ENCODE peak calls at places on chromosomes 6 and 20, in four cellular contexts. Z is breast epithelium, O is GM10248, Q is WERI-Rb-1. G is an unnamed sample.
A peak's percentile ranks its signal among the peaks of the same experiment; 100 is the strongest.

GRCh38 chr6:108996208-108996607 is 98.4 kb downstream of the SESN1 start:
- DNase-seq in Z (no peak), O (no peak), Q (no peak), G (no peak)

GRCh38 chr6:8029243-8029870 is 34.8 kb downstream of the BLOC1S5 start:
- DNase-seq in Z (no peak), O (no peak), Q (no peak), G (no peak)

GRCh38 chr20:24499472-24499871 is 30.0 kb downstream of the SYNDIG1 start:
- DNase-seq in Z (no peak), O (no peak), Q (no peak), G (no peak)

GRCh38 chr20:10110151-10110550 is 75.4 kb downstream of the ANKEF1 start:
- DNase-seq in Z (no peak), O (no peak), Q (no peak), G (no peak)

GRCh38 chr6:113018351-113019151 is 671.4 kb downstream of the RFPL4B start:
- DNase-seq in Z (peak; percentile 20), O (no peak), Q (no peak), G (no peak)

GRCh38 chr6:41497994-41498393 is 48.2 kb upstream of the FOXP4 start:
- DNase-seq in Z (no peak), O (no peak), Q (no peak), G (no peak)

GRCh38 chr20:44706371-44707258 is 8.6 kb upstream of the CCN5 start:
- DNase-seq in Z (peak; percentile 67), O (no peak), Q (no peak), G (peak; percentile 70)

GRCh38 chr20:8364734-8365078 is 232.6 kb downstream of the PLCB1 start:
- DNase-seq in Z (no peak), O (no peak), Q (no peak), G (no peak)

GRCh38 chr6:157013649-157014365 is 236.6 kb downstream of the ARID1B start:
- DNase-seq in Z (no peak), O (no peak), Q (no peak), G (no peak)

GRCh38 chr20:1171461-1172093 is 13.2 kb downstream of the TMEM74B start:
- DNase-seq in Z (no peak), O (no peak), Q (no peak), G (no peak)

GRCh38 chr6:1326535-1327121 is 14.7 kb downstream of the FOXQ1 start:
- DNase-seq in Z (no peak), O (no peak), Q (no peak), G (no peak)

GRCh38 chr6:130955755-130956154 is 107.3 kb downstream of the EPB41L2 start:
- DNase-seq in Z (no peak), O (no peak), Q (no peak), G (no peak)

GRCh38 chr6:153801917-153802316 is 237.1 kb upstream of the OPRM1 start:
- DNase-seq in Z (no peak), O (no peak), Q (no peak), G (no peak)

GRCh38 chr20:3203315-3204123 is 963 bp downstream of the DDRGK1 start:
- DNase-seq in Z (no peak), O (peak; percentile 58), Q (peak; percentile 48), G (no peak)

DNA sequence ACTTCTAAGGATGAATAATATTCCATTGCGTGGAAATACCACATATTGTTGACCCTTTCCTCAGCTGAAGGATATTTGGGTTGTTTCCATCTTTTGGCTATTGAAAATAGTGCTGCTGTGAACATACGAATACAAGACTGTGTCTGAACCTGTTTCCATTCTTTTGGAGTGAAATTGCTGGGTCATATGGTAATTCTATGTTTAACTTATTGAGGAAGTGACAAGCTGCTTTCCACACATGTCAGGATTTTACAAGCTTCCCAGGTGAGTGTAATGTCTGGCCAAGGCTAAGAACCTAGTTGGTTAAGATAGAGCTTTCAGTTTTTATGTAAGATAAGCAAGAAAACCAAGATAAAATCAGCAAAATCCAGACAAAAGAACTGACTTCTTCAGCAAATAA is 48.8 kb downstream of the PPP1R3G start:
- DNase-seq in Z (no peak), O (no peak), Q (no peak), G (no peak)
- TF ChIP-seq CTCF in Z (no peak), O (no peak), Q (no peak), G (no peak)

GRCh38 chr6:149863596-149863845 is 638 bp downstream of the LRP11 start:
- DNase-seq in Z (no peak), O (no peak), Q (no peak), G (no peak)

GRCh38 chr6:149863846-149864577 is at the start of gene LRP11:
- DNase-seq in Z (peak; percentile 88), O (peak; percentile 93), Q (peak; percentile 89), G (peak; percentile 71)

GRCh38 chr6:149862901-149863595 is 1.1 kb downstream of the LRP11 start:
- DNase-seq in Z (peak; percentile 85), O (peak; percentile 34), Q (peak; percentile 58), G (peak; percentile 48)

GRCh38 chr6:149861603-149862423 is 2.3 kb downstream of the LRP11 start:
- DNase-seq in Z (no peak), O (no peak), Q (no peak), G (no peak)

GRCh38 chr6:149864578-149865535 is 698 bp upstream of the LRP11 start:
- DNase-seq in Z (peak; percentile 39), O (peak; percentile 67), Q (peak; percentile 36), G (peak; percentile 59)
- TF ChIP-seq CTCF in Z (peak; percentile 68), O (peak; percentile 75), Q (peak; percentile 64), G (peak; percentile 65)

GRCh38 chr6:50187212-50188055 is 137.7 kb upstream of the DEFB112 start:
- DNase-seq in Z (no peak), O (no peak), Q (no peak), G (no peak)

GRCh38 chr6:50180646-50181045 is 130.9 kb upstream of the DEFB112 start:
- DNase-seq in Z (no peak), O (no peak), Q (no peak), G (no peak)

GRCh38 chr6:50185006-50185405 is 135.3 kb upstream of the DEFB112 start:
- DNase-seq in Z (no peak), O (no peak), Q (peak; percentile 40), G (no peak)
- TF ChIP-seq CTCF in Z (no peak), O (peak; percentile 20), Q (peak; percentile 95), G (no peak)

DNA sequence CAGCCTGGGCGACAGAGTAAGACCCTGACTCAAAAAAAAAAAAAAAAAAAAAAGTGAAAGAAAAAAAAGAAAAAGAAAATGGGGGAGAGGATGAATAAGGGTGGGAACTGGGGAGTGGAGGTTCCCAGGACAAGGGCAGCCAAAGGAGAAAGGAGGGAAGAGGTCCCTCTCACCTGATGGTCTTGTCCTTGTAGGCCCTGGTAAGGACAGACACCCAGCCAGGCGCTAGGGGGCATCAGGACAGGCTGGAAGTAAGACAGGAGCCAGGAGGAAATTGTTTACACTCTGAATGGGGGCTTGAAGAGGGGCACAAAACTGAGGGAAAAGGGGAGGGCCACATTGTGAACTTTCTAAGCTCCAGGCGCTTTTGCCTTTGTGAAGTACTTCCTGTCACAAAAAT is 2.3 kb upstream of the ALDH5A1 start:
- DNase-seq in Z (no peak), O (no peak), Q (peak; percentile 36), G (no peak)
- TF ChIP-seq CTCF in Z (no peak), O (no peak), Q (peak; percentile 45), G (no peak)

GRCh38 chr6:30238178-30238795 is 25.1 kb upstream of the TRIM26 start:
- DNase-seq in Z (no peak), O (peak; percentile 49), Q (peak; percentile 51), G (no peak)
- TF ChIP-seq CTCF in Z (no peak), O (peak; percentile 67), Q (peak; percentile 79), G (no peak)

DNA sequence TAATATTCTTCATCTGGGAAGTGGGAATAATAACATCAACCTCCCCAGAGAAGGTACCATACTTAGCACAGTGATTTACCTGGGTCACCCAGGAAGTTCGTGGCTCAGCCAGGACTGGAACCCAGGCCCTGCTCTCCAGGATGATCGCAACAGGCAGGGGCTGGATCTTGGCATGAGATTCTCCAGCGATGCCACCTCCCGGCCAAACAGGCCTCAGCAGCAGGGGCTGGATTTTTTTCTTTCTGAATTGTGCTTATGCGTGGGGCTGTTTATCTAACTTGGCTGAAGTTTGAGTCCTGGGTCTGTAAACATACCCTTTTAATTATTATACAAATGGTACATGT is 129.5 kb upstream of the PTPN1 start:
- DNase-seq in Z (no peak), O (no peak), Q (peak; percentile 25), G (no peak)
- TF ChIP-seq CTCF in Z (peak; percentile 44), O (no peak), Q (peak; percentile 26), G (peak; percentile 50)

GRCh38 chr6:28213213-28213523 is 11.9 kb upstream of the ZSCAN9 start:
- DNase-seq in Z (no peak), O (no peak), Q (no peak), G (no peak)

GRCh38 chr6:28211840-28212509 is 13.1 kb upstream of the ZSCAN9 start:
- DNase-seq in Z (no peak), O (peak; percentile 27), Q (no peak), G (no peak)

GRCh38 chr6:28209753-28210535 is 15.1 kb upstream of the ZSCAN9 start:
- DNase-seq in Z (no peak), O (no peak), Q (peak; percentile 75), G (no peak)

GRCh38 chr6:28215425-28215824 is 9.7 kb upstream of the ZSCAN9 start:
- DNase-seq in Z (no peak), O (no peak), Q (no peak), G (no peak)

GRCh38 chr6:28212510-28213212 is 12.4 kb upstream of the ZSCAN9 start:
- DNase-seq in Z (peak; percentile 49), O (peak; percentile 69), Q (no peak), G (no peak)
- TF ChIP-seq CTCF in Z (no peak), O (peak; percentile 37), Q (no peak), G (no peak)

GRCh38 chr6:46677314-46677654 is 10.4 kb upstream of the TDRD6 start:
- DNase-seq in Z (no peak), O (no peak), Q (no peak), G (no peak)
- TF ChIP-seq CTCF in Z (no peak), O (peak; percentile 3), Q (peak; percentile 68), G (no peak)

GRCh38 chr6:55617272-55617671 is 38.3 kb upstream of the HMGCLL1 start:
- DNase-seq in Z (no peak), O (peak; percentile 15), Q (peak; percentile 53), G (no peak)
- TF ChIP-seq CTCF in Z (peak; percentile 19), O (peak; percentile 46), Q (peak; percentile 83), G (no peak)